ENCODE peak calls at places on chromosome 21, in four cellular contexts. P is pancreas, G is fibroblast of lung, X is BJ. B is an unnamed sample.

GRCh38 chr21:37552496-37553399 is 186.2 kb downstream of the DYRK1A start:
- DNase-seq in G (no peak), X (no peak), P (no peak), B (no peak)

GRCh38 chr21:27569091-27569490 is 602.2 kb upstream of the ADAMTS5 start:
- DNase-seq in X (no peak), G (peak; percentile 9), P (no peak), B (no peak)

GRCh38 chr21:17925900-17926299 is 106.7 kb upstream of the C21orf91 start:
- DNase-seq in G (peak; percentile 27), X (no peak), P (no peak), B (no peak)

GRCh38 chr21:25307489-25307888 is 299.8 kb downstream of the MRPL39 start:
- DNase-seq in X (peak; percentile 4), P (no peak), G (peak; percentile 77), B (no peak)

GRCh38 chr21:25541042-25541441 is 66.2 kb downstream of the MRPL39 start:
- DNase-seq in X (no peak), G (no peak), P (no peak), B (no peak)

GRCh38 chr21:43740497-43741156 is 21.7 kb downstream of the PDXK start:
- DNase-seq in X (no peak), G (peak; percentile 68), P (no peak), B (no peak)

GRCh38 chr21:35428041-35428400 is 378.9 kb upstream of the RUNX1 start:
- DNase-seq in X (no peak), G (peak; percentile 19), P (no peak), B (no peak)

GRCh38 chr21:37874904-37875780 is 41.1 kb downstream of the KCNJ6 start:
- DNase-seq in X (no peak), P (no peak), G (no peak), B (no peak)

GRCh38 chr21:25186278-25186677 is 421.0 kb downstream of the MRPL39 start:
- DNase-seq in P (no peak), X (no peak), G (peak; percentile 10), B (no peak)

GRCh38 chr21:34623519-34623918 is 8.6 kb upstream of the RCAN1 start:
- DNase-seq in P (no peak), G (no peak), X (no peak), B (no peak)

GRCh38 chr21:40472026-40472425 is 374.9 kb downstream of the DSCAM start:
- DNase-seq in G (peak; percentile 51), P (no peak), X (no peak), B (no peak)

GRCh38 chr21:40466893-40467483 is 380.0 kb downstream of the DSCAM start:
- DNase-seq in X (no peak), G (peak; percentile 13), P (peak; percentile 15), B (no peak)

GRCh38 chr21:40465382-40465781 is 381.6 kb downstream of the DSCAM start:
- DNase-seq in P (no peak), X (no peak), G (no peak), B (no peak)

GRCh38 chr21:40471103-40471502 is 375.9 kb downstream of the DSCAM start:
- DNase-seq in X (no peak), P (no peak), G (peak; percentile 53), B (no peak)
- TF ChIP-seq CTCF in X (no peak), P (no peak), G (no peak), B (no peak)

GRCh38 chr21:40386301-40386911 is 460.6 kb downstream of the DSCAM start:
- DNase-seq in P (peak; percentile 66), X (no peak), G (peak; percentile 25), B (no peak)
- TF ChIP-seq CTCF in P (peak; percentile 92), X (peak; percentile 56), G (peak; percentile 32), B (no peak)

DNA sequence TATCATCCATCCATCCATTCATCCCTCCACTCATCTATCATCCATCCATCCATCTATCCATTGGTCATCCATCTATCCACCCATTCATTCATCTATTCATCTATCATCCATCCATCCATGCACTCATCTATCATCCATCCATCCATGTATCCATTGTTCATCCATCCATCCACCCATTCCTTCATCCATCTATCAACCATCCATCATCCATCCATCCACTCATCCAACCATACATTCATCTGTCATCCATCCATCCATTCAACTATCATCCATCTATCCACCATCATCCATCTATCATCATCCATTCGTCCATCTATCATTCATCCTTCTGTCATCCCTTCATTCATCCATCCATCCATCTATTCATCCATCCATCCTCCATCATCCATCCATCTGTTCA is 61.1 kb downstream of the UMODL1 start:
- DNase-seq in G (no peak), X (no peak), P (no peak), B (no peak)
- TF ChIP-seq CTCF in G (no peak), X (no peak), P (no peak), B (no peak)

GRCh38 chr21:41399401-41399800 is 26.6 kb upstream of the MX1 start:
- DNase-seq in G (no peak), P (no peak), X (no peak), B (no peak)
- TF ChIP-seq CTCF in G (no peak), P (no peak), X (no peak), B (no peak)

GRCh38 chr21:44761747-44762208 is 39.8 kb downstream of the UBE2G2 start:
- DNase-seq in P (no peak), X (no peak), G (no peak), B (no peak)

GRCh38 chr21:44759628-44760285 is 41.9 kb downstream of the UBE2G2 start:
- DNase-seq in G (no peak), P (peak; percentile 2), X (no peak), B (no peak)

GRCh38 chr21:44762221-44763049 is 39.2 kb downstream of the UBE2G2 start:
- DNase-seq in X (no peak), P (no peak), G (no peak), B (no peak)

GRCh38 chr21:44760376-44760775 is 41.2 kb downstream of the UBE2G2 start:
- DNase-seq in P (peak; percentile 4), G (no peak), X (no peak), B (no peak)

DNA sequence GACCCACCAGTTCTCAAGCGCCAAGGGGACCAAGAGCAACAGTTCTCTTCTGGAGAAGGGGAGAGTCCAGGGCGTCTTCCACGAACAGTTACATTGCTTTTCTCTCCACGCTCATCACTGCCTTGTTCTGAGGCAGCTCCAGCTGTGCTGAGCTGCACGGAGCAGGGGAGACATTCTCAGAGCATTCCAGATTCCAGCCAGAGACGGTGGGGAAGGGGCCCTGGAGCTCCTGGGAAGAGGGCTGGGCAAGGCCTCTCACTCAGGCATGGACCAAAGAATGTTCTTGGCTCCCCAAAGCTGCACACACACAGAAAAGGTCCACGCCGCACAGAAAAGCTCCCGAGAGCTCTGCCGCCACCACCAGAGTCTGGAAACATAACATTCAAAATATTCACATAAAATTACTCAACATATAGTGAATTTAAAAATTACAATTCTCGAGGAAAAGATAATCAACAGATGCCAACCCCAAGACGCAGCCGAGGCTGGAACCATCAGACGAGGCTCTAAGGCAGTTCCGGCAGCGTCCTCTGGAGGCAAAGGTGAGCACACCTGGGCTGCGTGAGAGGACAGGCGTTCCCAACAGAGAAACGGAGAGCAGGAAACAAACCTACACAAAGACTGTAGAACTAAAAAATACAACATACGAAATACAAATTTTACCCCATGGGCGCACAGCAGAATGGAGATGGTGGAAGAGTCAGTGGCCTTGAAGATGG is 40.5 kb downstream of the UBE2G2 start:
- DNase-seq in G (no peak), P (no peak), X (no peak), B (no peak)
- TF ChIP-seq CTCF in G (no peak), P (peak; percentile 10), X (peak; percentile 18), B (no peak)

GRCh38 chr21:16460936-16461335 is 731.2 kb downstream of the USP25 start:
- DNase-seq in P (no peak), G (no peak), X (no peak), B (no peak)
- TF ChIP-seq CTCF in P (no peak), G (no peak), X (no peak), B (no peak)

GRCh38 chr21:32413697-32414578 is 1.4 kb downstream of the EVA1C start:
- DNase-seq in G (peak; percentile 62), P (peak; percentile 35), X (no peak), B (no peak)

GRCh38 chr21:32412998-32413504 is 545 bp downstream of the EVA1C start:
- DNase-seq in P (peak; percentile 44), X (no peak), G (no peak), B (no peak)

GRCh38 chr21:32410916-32411315 is 1.6 kb upstream of the EVA1C start:
- DNase-seq in X (no peak), G (no peak), P (no peak), B (no peak)

GRCh38 chr21:32411366-32412161 is 942 bp upstream of the EVA1C start:
- DNase-seq in X (no peak), G (peak; percentile 68), P (peak; percentile 86), B (peak; percentile 15)

DNA sequence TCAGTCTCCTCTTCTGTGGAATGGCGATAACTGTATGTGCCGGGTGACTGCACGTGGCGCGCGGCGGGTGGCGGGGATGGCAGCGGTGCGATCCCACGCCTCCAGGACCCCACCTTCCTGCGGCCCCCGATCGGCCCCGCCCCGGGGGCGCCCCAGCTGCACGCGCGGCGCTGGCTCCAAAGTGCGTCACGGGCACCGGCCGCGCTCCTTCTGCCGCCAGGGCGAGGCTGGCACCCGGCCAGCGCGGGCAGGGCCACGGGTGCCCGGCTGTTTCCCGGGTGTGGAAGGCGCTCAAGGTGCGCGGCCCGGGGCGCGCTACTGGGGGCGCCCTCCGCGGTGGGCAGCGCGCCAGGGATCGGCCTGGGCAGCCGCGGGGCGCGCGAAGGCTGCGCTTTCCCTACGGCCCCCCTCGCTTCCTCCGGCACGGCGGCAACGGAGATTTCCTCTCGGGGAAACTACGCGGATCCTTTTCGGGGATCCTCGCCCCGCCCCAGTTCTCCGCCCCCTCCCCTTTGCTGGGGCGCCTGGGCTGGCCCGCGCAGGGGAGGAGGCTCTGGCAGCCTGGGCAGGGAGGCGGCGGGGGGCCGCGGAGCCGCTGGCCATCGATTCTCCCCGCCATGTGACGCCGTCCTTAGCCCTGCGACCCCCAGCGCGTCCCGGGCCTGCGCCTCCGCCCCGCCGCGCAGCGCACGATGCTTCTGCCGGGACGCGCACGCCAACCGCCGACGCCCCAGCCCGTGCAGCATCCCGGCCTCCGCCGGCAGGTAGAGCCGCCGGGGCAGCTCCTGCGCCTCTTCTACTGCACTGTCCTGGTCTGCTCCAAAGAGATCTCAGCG is at the start of gene EVA1C:
- DNase-seq in P (peak; percentile 77), G (peak; percentile 32), X (no peak), B (peak; percentile 17)
- TF ChIP-seq CTCF in P (peak; percentile 18), G (no peak), X (no peak), B (no peak)

GRCh38 chr21:45234906-45235305 is 52.8 kb downstream of the POFUT2 start:
- DNase-seq in G (no peak), X (no peak), P (no peak), B (no peak)

GRCh38 chr21:45235488-45235887 is 52.2 kb downstream of the POFUT2 start:
- DNase-seq in G (no peak), P (no peak), X (no peak), B (no peak)

GRCh38 chr21:45234127-45234526 is 53.6 kb downstream of the POFUT2 start:
- DNase-seq in G (no peak), X (no peak), P (no peak), B (no peak)

GRCh38 chr21:45241357-45241756 is 46.3 kb downstream of the POFUT2 start:
- DNase-seq in X (no peak), P (no peak), G (no peak), B (no peak)

GRCh38 chr21:45236481-45236880 is 51.2 kb downstream of the POFUT2 start:
- DNase-seq in P (no peak), G (no peak), X (no peak), B (no peak)
- TF ChIP-seq CTCF in P (no peak), G (no peak), X (no peak), B (no peak)